ENCODE peak calls at places on chromosomes 12 and 14, in six cellular contexts. O, H, D, C, U and T are unnamed samples.

GRCh38 chr12:9701380-9702154 is 31.3 kb downstream of the CLECL1 start:
- DNase-seq in O (no peak), H (no peak), D (no peak), C (no peak), U (no peak), T (no peak)

GRCh38 chr12:106135075-106135474 is 3.7 kb downstream of the NUAK1 start:
- DNase-seq in O (no peak), H (no peak), D (no peak), C (peak), U (no peak), T (no peak)

GRCh38 chr12:109553929-109554500 is 19.3 kb downstream of the MMAB start:
- DNase-seq in O (no peak), H (no peak), D (no peak), C (no peak), U (no peak), T (no peak)

GRCh38 chr14:89408907-89409675 is 7.9 kb downstream of the FOXN3 start:
- DNase-seq in O (no peak), H (no peak), D (no peak), C (no peak), U (no peak), T (peak)

GRCh38 chr12:80857311-80857710 is 80.4 kb downstream of the LIN7A start:
- DNase-seq in O (no peak), H (no peak), D (no peak), C (no peak), U (no peak), T (no peak)

GRCh38 chr12:111673503-111673902 is 12.3 kb downstream of the BRAP start:
- DNase-seq in O (no peak), H (no peak), D (no peak), C (peak), U (no peak), T (no peak)

GRCh38 chr12:49294086-49294803 is 702 bp upstream of the PRPH start:
- DNase-seq in O (no peak), H (no peak), D (no peak), C (no peak), U (no peak), T (no peak)

GRCh38 chr14:28651148-28651547 is 115.4 kb upstream of the FOXG1 start:
- DNase-seq in O (no peak), H (no peak), D (no peak), C (peak), U (no peak), T (peak)

GRCh38 chr14:22472935-22473854 is 115.8 kb downstream of the DAD1 start:
- DNase-seq in O (no peak), H (peak), D (peak), C (peak), U (peak), T (peak)

GRCh38 chr12:127008758-127009403 is 1258.1 kb upstream of the TMEM132C start:
- DNase-seq in O (no peak), H (no peak), D (no peak), C (no peak), U (peak), T (no peak)

GRCh38 chr14:90678420-90678819 is 137.8 kb downstream of the TTC7B start:
- DNase-seq in O (no peak), H (no peak), D (no peak), C (no peak), U (no peak), T (no peak)

GRCh38 chr12:67531051-67531450 is 117.5 kb upstream of the DYRK2 start:
- DNase-seq in O (no peak), H (no peak), D (no peak), C (peak), U (no peak), T (no peak)

GRCh38 chr12:78878447-78878846 is 13.9 kb downstream of the SYT1 start:
- DNase-seq in O (no peak), H (no peak), D (no peak), C (peak), U (no peak), T (no peak)

GRCh38 chr14:48035836-48036235 is 360.4 kb upstream of the MDGA2 start:
- DNase-seq in O (no peak), H (no peak), D (peak), C (no peak), U (no peak), T (no peak)

GRCh38 chr14:64715146-64715627 is 11.0 kb downstream of the PLEKHG3 start:
- DNase-seq in O (no peak), H (no peak), D (no peak), C (no peak), U (no peak), T (no peak)

GRCh38 chr12:5268424-5269210 is 163.3 kb upstream of the NTF3 start:
- DNase-seq in O (no peak), H (no peak), D (no peak), C (no peak), U (no peak), T (no peak)

GRCh38 chr14:104118006-104118844 is 20.2 kb upstream of the KIF26A start:
- DNase-seq in O (peak), H (no peak), D (no peak), C (no peak), U (peak), T (no peak)

GRCh38 chr12:89179983-89180382 is 172.3 kb downstream of the DUSP6 start:
- DNase-seq in O (no peak), H (no peak), D (peak), C (peak), U (peak), T (peak)

GRCh38 chr12:4849024-4849594 is 60.6 kb upstream of the KCNA1 start:
- DNase-seq in O (no peak), H (no peak), D (no peak), C (peak), U (no peak), T (peak)

GRCh38 chr14:33184587-33184986 is 245.9 kb downstream of the NPAS3 start:
- DNase-seq in O (no peak), H (no peak), D (no peak), C (peak), U (no peak), T (no peak)

GRCh38 chr14:85934123-85934885 is 404.4 kb downstream of the FLRT2 start:
- DNase-seq in O (no peak), H (peak), D (no peak), C (peak), U (peak), T (peak)

GRCh38 chr14:50008562-50009355 is 107.6 kb downstream of the VCPKMT start:
- DNase-seq in O (no peak), H (peak), D (no peak), C (peak), U (no peak), T (peak)

GRCh38 chr12:127172857-127173256 is 1094.1 kb upstream of the TMEM132C start:
- DNase-seq in O (no peak), H (no peak), D (no peak), C (no peak), U (no peak), T (no peak)

GRCh38 chr12:90816353-90817089 is 138.5 kb downstream of the CCER1 start:
- DNase-seq in O (no peak), H (no peak), D (no peak), C (peak), U (no peak), T (peak)

GRCh38 chr12:80565276-80565675 is 121.2 kb downstream of the PTPRQ start:
- DNase-seq in O (no peak), H (no peak), D (no peak), C (no peak), U (no peak), T (no peak)

GRCh38 chr12:109946913-109947312 is 46.8 kb downstream of the TCHP start:
- DNase-seq in O (no peak), H (no peak), D (no peak), C (no peak), U (no peak), T (no peak)

GRCh38 chr12:93148412-93148811 is 219.3 kb upstream of the EEA1 start:
- DNase-seq in O (no peak), H (no peak), D (no peak), C (no peak), U (no peak), T (no peak)

GRCh38 chr14:59273737-59274136 is 85.3 kb downstream of the DAAM1 start:
- DNase-seq in O (no peak), H (no peak), D (no peak), C (no peak), U (no peak), T (no peak)
- TF ChIP-seq CTCF in O (no peak), H (no peak), D (no peak), C (no peak), U (no peak), T (no peak)

GRCh38 chr12:104296718-104297117 is 6.8 kb upstream of the EID3 start:
- DNase-seq in O (no peak), H (no peak), D (no peak), C (no peak), U (no peak), T (no peak)

GRCh38 chr12:104297477-104298113 is 5.9 kb upstream of the EID3 start:
- DNase-seq in O (no peak), H (no peak), D (no peak), C (peak), U (no peak), T (no peak)

GRCh38 chr12:104292872-104293794 is 10.4 kb upstream of the EID3 start:
- DNase-seq in O (no peak), H (no peak), D (no peak), C (peak), U (no peak), T (no peak)

GRCh38 chr12:104295954-104296353 is 7.6 kb upstream of the EID3 start:
- DNase-seq in O (no peak), H (no peak), D (no peak), C (no peak), U (no peak), T (no peak)

GRCh38 chr12:104294845-104295674 is 8.5 kb upstream of the EID3 start:
- DNase-seq in O (no peak), H (no peak), D (no peak), C (peak), U (no peak), T (no peak)
- H3K27ac ChIP-seq in O (no peak), H (no peak), D (no peak), C (no peak), U (no peak), T (no peak)

GRCh38 chr12:64456119-64456518 is 4.2 kb downstream of the TBK1 start:
- DNase-seq in O (no peak), H (no peak), D (no peak), C (no peak), U (no peak), T (no peak)

GRCh38 chr12:64451687-64452558 is at the start of gene TBK1:
- DNase-seq in O (peak), H (peak), D (peak), C (peak), U (peak), T (peak)

GRCh38 chr12:64450711-64451486 is 1.0 kb upstream of the TBK1 start:
- DNase-seq in O (no peak), H (peak), D (no peak), C (peak), U (no peak), T (peak)

GRCh38 chr12:64450057-64450640 is 1.8 kb upstream of the TBK1 start:
- DNase-seq in O (no peak), H (no peak), D (no peak), C (no peak), U (no peak), T (no peak)

GRCh38 chr12:64452559-64453329 is 824 bp downstream of the TBK1 start:
- DNase-seq in O (no peak), H (peak), D (no peak), C (peak), U (peak), T (peak)
- TF ChIP-seq CTCF in O (no peak), H (no peak), D (no peak), C (no peak), U (no peak), T (no peak)

GRCh38 chr14:53951661-53952265 is 4.9 kb downstream of the BMP4 start:
- DNase-seq in O (peak), H (no peak), D (no peak), C (peak), U (no peak), T (no peak)

GRCh38 chr14:53952533-53952932 is 4.1 kb downstream of the BMP4 start:
- DNase-seq in O (no peak), H (no peak), D (no peak), C (peak), U (no peak), T (no peak)

GRCh38 chr14:53954551-53955233 is 1.9 kb downstream of the BMP4 start:
- DNase-seq in O (peak), H (no peak), D (no peak), C (peak), U (no peak), T (no peak)

GRCh38 chr14:53953828-53954550 is 2.6 kb downstream of the BMP4 start:
- DNase-seq in O (peak), H (no peak), D (no peak), C (peak), U (peak), T (no peak)

GRCh38 chr14:53953002-53953827 is 3.4 kb downstream of the BMP4 start:
- DNase-seq in O (peak), H (peak), D (peak), C (peak), U (peak), T (peak)
- H3K27ac ChIP-seq in O (peak), H (no peak), D (peak), C (peak), U (peak), T (peak)

DNA sequence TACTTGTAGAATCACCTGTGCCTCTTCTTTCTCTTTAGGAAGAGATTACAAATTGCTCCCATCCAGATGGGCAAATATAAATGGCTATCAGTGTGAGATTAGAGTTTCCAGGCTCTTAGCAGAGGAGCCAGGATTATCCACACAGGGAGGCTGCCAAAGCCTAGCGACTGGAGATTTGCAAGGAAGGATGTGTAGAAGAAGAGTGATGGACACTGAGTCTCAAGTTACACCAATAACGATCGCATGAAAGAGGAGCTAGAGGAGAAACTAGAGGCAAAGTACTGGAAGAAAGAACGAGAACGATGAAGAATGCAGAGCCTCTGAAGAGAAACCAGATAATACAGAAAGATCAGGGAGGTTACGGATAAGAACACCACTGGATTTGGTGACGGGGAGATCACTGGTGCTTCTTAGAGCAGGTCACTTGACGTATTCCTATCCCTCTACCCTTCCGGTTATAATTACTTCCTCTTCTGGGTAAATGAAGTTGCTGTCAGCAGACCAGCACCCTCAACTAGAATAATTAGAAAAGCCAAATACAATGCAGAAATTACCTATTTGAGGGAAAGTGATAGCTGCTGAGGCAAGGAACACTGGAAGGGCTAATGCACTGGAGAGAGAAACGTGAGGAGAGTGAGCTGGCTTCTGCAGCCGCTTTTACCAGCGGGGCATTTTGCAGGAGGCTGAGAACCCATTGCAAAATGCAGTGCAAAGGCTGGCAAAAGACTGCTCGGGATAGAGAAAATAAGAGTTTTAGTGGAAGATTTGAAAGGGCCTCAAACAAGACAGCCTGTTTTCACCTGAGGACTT is 93.2 kb upstream of the HIF1A start:
- DNase-seq in O (no peak), H (no peak), D (no peak), C (no peak), U (no peak), T (no peak)
- TF ChIP-seq CTCF in O (no peak), H (no peak), D (no peak), C (no peak), U (no peak), T (no peak)

GRCh38 chr12:6370576-6370935 is 4.8 kb downstream of the SCNN1A start:
- DNase-seq in O (no peak), H (no peak), D (no peak), C (no peak), U (no peak), T (no peak)
- H3K27ac ChIP-seq in O (no peak), H (no peak), D (no peak), C (peak), U (peak), T (peak)

GRCh38 chr12:54682674-54683073 is 34.5 kb upstream of the DCD start:
- DNase-seq in O (no peak), H (no peak), D (no peak), C (no peak), U (no peak), T (no peak)

GRCh38 chr12:54683388-54683787 is 35.2 kb upstream of the DCD start:
- DNase-seq in O (no peak), H (no peak), D (no peak), C (no peak), U (no peak), T (no peak)

GRCh38 chr12:54684636-54685630 is 36.8 kb upstream of the DCD start:
- DNase-seq in O (no peak), H (no peak), D (no peak), C (no peak), U (no peak), T (no peak)

GRCh38 chr12:54678131-54678530 is 30.0 kb upstream of the DCD start:
- DNase-seq in O (no peak), H (no peak), D (no peak), C (no peak), U (no peak), T (no peak)

DNA sequence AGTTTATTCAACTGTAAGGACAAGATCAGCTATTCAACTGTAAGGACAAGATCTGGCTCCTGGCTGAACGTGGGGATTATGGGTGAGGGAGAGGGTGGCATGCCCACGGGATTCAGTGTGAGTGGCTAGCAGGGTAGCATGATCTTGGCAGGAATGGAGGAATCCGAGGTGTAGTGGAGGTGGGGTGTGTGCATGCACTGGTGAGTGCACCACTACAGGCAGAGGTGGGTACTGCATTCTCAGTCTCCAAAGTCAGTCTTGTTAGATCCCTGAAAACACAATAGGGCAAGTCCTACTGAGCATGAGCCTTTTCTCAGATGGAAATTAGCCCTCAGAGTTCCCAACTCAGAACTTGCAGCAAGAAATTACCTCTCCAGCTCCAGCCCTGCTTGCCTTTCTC is 32.2 kb upstream of the DCD start:
- DNase-seq in O (no peak), H (peak), D (no peak), C (peak), U (peak), T (peak)
- TF ChIP-seq CTCF in O (peak), H (peak), D (no peak), C (peak), U (peak), T (peak)

GRCh38 chr14:99040047-99040446 is 231.9 kb downstream of the BCL11B start:
- DNase-seq in O (no peak), H (no peak), D (no peak), C (no peak), U (no peak), T (no peak)
- H3K27ac ChIP-seq in O (no peak), H (no peak), D (no peak), C (no peak), U (no peak), T (peak)

DNA sequence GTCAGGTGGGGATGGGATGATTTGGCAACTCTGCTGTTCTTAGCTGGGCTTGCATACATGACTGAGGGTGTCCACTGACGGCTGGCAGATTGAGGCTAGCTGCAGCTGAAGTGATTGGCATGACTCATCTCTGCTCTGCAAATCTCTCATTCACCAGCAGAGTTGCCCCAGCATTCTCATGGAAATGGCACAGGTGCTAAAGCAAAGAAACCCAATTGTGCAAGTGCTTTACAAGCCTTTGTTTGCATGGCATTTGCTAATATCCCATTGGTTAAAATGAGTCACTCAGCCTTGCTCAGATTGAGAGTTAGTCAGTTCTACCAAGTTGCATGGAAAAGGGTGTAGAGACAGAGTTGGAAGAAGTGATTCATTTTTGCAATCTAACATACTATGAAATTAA is 389.7 kb upstream of the FAR2 start:
- DNase-seq in O (no peak), H (no peak), D (no peak), C (peak), U (no peak), T (peak)
- TF ChIP-seq CTCF in O (no peak), H (no peak), D (no peak), C (peak), U (no peak), T (no peak)

GRCh38 chr14:76719664-76720063 is 41.6 kb upstream of the VASH1 start:
- DNase-seq in O (no peak), H (no peak), D (peak), C (no peak), U (no peak), T (no peak)
- H3K27ac ChIP-seq in O (peak), H (no peak), D (no peak), C (no peak), U (no peak), T (no peak)